ENCODE peak calls at places on chromosomes 12 and 14, in seven cellular contexts. O is aorta, S is PC-3, Y is suprapubic skin, N is prostate gland, V is Karpas-422, B is transverse colon. Q is an unnamed sample. For H3K4me1, the result is how much of the 10 kb centered on the place peaks cover.

GRCh38 chr14:49134940-49135339 is 451.2 kb downstream of the RPS29 start:
- DNase-seq in V (peak), N (no peak), B (no peak), S (peak), Y (no peak), O (no peak), Q (no peak)

GRCh38 chr14:93281937-93282336 is 50.9 kb downstream of the BTBD7 start:
- DNase-seq in V (no peak), N (no peak), S (no peak), O (no peak), B (no peak), Y (no peak), Q (no peak)

GRCh38 chr14:32022938-32023466 is 54.1 kb upstream of the ARHGAP5 start:
- DNase-seq in V (no peak), Y (no peak), N (peak), O (no peak), S (no peak), B (no peak), Q (no peak)

GRCh38 chr12:38711055-38711454 is 194.3 kb downstream of the CPNE8 start:
- DNase-seq in B (no peak), N (no peak), O (no peak), Y (no peak), S (no peak), V (no peak), Q (no peak)

GRCh38 chr14:57737598-57737997 is 128.3 kb downstream of the SLC35F4 start:
- DNase-seq in B (no peak), S (no peak), V (peak), O (no peak), Y (no peak), N (no peak), Q (no peak)

GRCh38 chr12:122944588-122944987 is 21.7 kb downstream of the ABCB9 start:
- DNase-seq in B (peak), O (no peak), S (peak), N (peak), Y (peak), V (no peak), Q (no peak)

GRCh38 chr12:105352049-105352448 is 21.6 kb downstream of the C12orf75 start:
- DNase-seq in Y (no peak), S (no peak), B (no peak), O (no peak), V (peak), N (no peak), Q (no peak)

GRCh38 chr12:115659422-115659821 is 618.1 kb downstream of the MED13L start:
- DNase-seq in S (no peak), B (no peak), Y (no peak), O (no peak), V (no peak), N (no peak), Q (no peak)

GRCh38 chr14:93543766-93544165 is 113.0 kb downstream of the UNC79 start:
- DNase-seq in N (no peak), S (peak), O (no peak), V (peak), B (no peak), Y (no peak), Q (no peak)

GRCh38 chr12:126617312-126617711 is 1552.1 kb downstream of the AACS start:
- DNase-seq in S (peak), B (no peak), Y (no peak), V (peak), O (no peak), N (no peak), Q (no peak)

GRCh38 chr14:101509730-101510371 is 51.4 kb upstream of the DIO3 start:
- DNase-seq in S (no peak), O (peak), Y (peak), V (no peak), B (no peak), N (no peak), Q (peak)

GRCh38 chr14:70036665-70037064 is 152.1 kb downstream of the SLC8A3 start:
- DNase-seq in N (no peak), S (no peak), B (no peak), V (no peak), O (no peak), Y (no peak), Q (no peak)

GRCh38 chr12:64221656-64222010 is 463 bp downstream of the KICS2 start:
- DNase-seq in B (peak), O (peak), S (peak), N (peak), Y (peak), V (peak), Q (peak)

GRCh38 chr12:67981236-67982164 is 7.7 kb upstream of the IFNG-AS1 start:
- DNase-seq in B (no peak), O (no peak), S (peak), N (no peak), Y (no peak), V (no peak), Q (no peak)

GRCh38 chr12:126144603-126145002 is 1079.4 kb downstream of the AACS start:
- DNase-seq in Y (no peak), V (no peak), N (no peak), O (no peak), S (no peak), B (no peak), Q (no peak)

GRCh38 chr14:42047421-42048045 is 440.9 kb downstream of the LRFN5 start:
- DNase-seq in V (no peak), N (no peak), Y (no peak), O (no peak), S (peak), B (no peak), Q (no peak)

DNA sequence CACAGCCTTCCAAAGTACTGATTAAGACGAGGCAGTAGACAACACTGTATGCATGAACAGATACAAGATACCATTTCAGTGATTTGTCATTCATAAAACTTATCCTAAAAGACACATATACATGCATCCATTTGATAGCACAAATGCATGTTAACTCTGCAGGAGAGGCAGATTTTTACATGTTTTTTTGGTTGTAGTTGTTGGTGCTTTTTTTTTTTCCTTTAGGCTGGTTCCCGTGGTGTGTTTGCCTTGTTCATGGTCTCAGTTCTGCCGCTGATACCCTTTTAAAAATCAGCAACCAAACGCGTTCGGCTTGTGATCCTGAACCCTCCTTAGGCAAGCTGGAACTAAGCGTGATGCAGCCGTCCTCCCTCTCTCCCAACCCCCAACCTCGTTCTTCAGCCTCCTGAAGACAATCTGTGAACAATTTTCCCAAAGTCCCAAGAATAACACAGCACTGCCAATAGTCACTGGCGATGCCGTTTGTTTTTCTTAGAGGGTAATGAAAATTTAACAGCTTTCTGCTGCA is 1.2 kb downstream of the PRICKLE1 start:
- DNase-seq in O (no peak), Y (no peak), V (no peak), N (no peak), B (no peak), S (peak), Q (peak)
- H3K4me3 ChIP-seq in O (peak), Y (peak), V (no peak), N (peak), B (peak), S (peak), Q (peak)

GRCh38 chr14:90521121-90521929 is 124.5 kb downstream of the CALM1 start:
- DNase-seq in Y (no peak), N (no peak), S (no peak), V (no peak), O (peak), B (no peak), Q (no peak)

GRCh38 chr14:90523544-90523943 is 126.7 kb downstream of the CALM1 start:
- DNase-seq in V (no peak), O (no peak), B (no peak), S (peak), Y (no peak), N (no peak), Q (no peak)

GRCh38 chr14:90521930-90522483 is 125.2 kb downstream of the CALM1 start:
- DNase-seq in Y (no peak), N (no peak), O (no peak), B (no peak), V (no peak), S (no peak), Q (peak)

GRCh38 chr14:90523961-90524875 is 127.4 kb downstream of the CALM1 start:
- DNase-seq in V (no peak), Y (no peak), S (no peak), O (no peak), B (no peak), N (no peak), Q (no peak)

DNA sequence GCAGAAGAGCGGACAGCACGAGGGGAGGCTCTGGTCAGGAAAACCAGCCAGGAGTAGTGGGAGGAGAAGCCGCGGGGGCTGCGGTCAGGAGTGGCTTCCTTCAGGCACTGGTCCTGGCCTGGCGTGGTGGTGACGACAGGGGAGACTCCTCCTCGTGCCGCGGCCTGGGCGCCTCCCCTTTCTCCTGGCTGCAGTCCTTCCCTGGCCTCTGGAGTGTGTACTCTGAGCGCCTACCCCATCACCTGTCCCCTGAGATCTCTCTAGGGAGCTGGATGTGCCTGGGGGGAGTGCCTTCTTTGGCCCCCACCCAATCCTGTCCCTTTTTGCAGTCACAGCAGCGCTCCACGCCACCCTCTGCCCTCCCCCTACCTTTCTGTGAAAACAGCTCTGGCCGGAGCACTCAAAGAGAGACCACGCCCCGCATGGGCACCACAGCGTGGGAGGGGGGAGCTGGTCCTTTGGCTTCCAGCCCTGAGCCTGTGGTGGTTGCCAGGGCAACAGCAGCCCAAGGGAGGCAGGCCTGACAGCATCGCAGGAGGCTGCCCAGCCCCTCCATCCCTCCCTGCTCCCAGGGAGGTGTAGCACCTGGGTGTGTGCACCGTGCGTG is 125.9 kb downstream of the CALM1 start:
- DNase-seq in N (peak), V (no peak), Y (no peak), B (peak), S (peak), O (peak), Q (peak)
- H3K4me1 ChIP-seq in N (under half), V (under half), Y (under half), B (under half), S (under half), O (under half), Q (under half)

GRCh38 chr14:24331731-24332093 is 3.2 kb downstream of the ADCY4 start:
- DNase-seq in S (no peak), N (no peak), B (no peak), V (no peak), O (no peak), Y (no peak), Q (no peak)
- H3K4me3 ChIP-seq in S (no peak), N (no peak), B (no peak), V (no peak), O (no peak), Y (no peak), Q (no peak)

DNA sequence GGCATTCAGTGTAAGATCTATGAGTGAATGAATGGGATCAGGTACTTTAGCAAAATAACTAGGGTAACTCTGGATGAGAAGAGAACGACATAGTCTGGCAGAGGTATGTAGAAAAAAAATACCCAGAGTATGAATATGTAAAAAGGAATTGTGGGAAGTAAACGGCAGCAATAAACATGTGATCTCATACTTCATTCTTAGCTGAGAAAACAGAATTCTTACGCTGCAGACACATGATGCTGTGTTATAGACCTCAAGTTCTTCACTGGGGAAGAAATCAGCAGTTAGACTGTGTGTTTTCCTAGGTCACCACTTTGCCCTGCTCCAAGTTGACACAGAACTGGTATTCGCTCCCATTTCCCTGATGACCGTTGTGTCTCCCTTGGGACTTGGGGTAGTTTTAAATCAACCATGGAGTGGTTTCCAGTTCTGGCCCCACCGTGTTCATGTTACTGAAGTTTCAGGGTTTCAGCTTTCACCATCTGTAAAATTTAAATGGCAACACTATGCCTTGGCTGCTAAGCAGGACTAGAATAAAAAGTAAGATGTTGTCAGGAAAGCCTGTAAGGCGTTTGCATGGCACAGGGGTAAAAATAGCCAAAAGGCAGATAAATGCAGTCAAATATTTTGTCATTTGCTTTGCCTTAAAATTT is 223.7 kb downstream of the PELI2 start:
- DNase-seq in N (no peak), S (no peak), V (no peak), Y (no peak), O (no peak), B (no peak), Q (no peak)
- H3K4me1 ChIP-seq in N (under half), S (under half), V (under half), Y (under half), O (under half), B (under half), Q (under half)

GRCh38 chr14:103110681-103111296 is 12.5 kb upstream of the TNFAIP2 start:
- DNase-seq in B (peak), O (no peak), Y (no peak), S (no peak), V (peak), N (peak), Q (no peak)

GRCh38 chr14:103107941-103108748 is 13.6 kb downstream of the EXOC3L4 start:
- DNase-seq in N (no peak), B (no peak), V (no peak), Y (no peak), O (no peak), S (no peak), Q (no peak)

GRCh38 chr14:103108749-103109207 is 14.3 kb downstream of the EXOC3L4 start:
- DNase-seq in B (peak), S (no peak), Y (no peak), O (no peak), N (no peak), V (no peak), Q (no peak)

GRCh38 chr14:103111297-103111981 is 11.8 kb upstream of the TNFAIP2 start:
- DNase-seq in Y (no peak), S (no peak), V (no peak), N (no peak), O (no peak), B (no peak), Q (no peak)

GRCh38 chr14:103109789-103110415 is 13.4 kb upstream of the TNFAIP2 start:
- DNase-seq in V (no peak), Y (no peak), N (no peak), B (peak), S (peak), O (no peak), Q (peak)
- H3K4me3 ChIP-seq in V (no peak), Y (no peak), N (no peak), B (no peak), S (peak), O (no peak), Q (no peak)

GRCh38 chr14:100126401-100126800 is 33.0 kb downstream of the DEGS2 start:
- DNase-seq in B (no peak), S (no peak), N (no peak), V (no peak), O (no peak), Y (no peak), Q (no peak)

GRCh38 chr14:100121643-100122480 is 37.6 kb downstream of the DEGS2 start:
- DNase-seq in B (no peak), N (no peak), S (no peak), V (no peak), O (no peak), Y (no peak), Q (no peak)

GRCh38 chr14:100122481-100123215 is 36.8 kb downstream of the DEGS2 start:
- DNase-seq in S (no peak), B (no peak), Y (no peak), V (peak), O (no peak), N (no peak), Q (no peak)

GRCh38 chr14:100123618-100124017 is 35.8 kb downstream of the DEGS2 start:
- DNase-seq in S (no peak), O (no peak), Y (no peak), N (no peak), B (no peak), V (no peak), Q (no peak)

DNA sequence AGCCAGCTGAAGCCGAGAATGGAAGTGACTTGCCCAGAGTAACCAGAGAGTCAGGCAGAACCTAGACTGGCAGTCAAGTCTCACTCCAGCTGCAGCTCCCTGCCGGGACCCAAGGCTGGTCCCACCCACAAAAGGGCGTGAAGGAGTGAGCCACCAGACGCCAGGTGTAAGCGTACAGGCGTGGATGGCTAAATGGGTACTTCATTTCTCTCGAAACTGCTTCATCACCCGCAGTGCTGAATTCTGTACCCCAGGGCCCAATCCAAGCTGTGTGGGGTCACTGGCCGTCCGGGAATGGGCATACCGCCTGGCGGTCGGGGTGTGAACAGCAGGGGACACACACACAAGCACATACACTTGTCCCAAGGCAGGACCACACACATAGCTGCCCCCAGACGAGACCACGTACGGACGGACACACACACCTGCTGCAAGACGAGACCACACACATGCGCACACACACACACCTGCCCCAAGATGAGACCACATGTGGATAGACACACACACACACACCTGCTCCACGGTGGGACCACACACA is 34.8 kb downstream of the DEGS2 start:
- DNase-seq in N (no peak), O (no peak), Y (no peak), V (no peak), B (no peak), S (no peak), Q (no peak)
- H3K4me1 ChIP-seq in N (under half), O (under half), Y (under half), V (under half), B (under half), S (under half), Q (under half)

DNA sequence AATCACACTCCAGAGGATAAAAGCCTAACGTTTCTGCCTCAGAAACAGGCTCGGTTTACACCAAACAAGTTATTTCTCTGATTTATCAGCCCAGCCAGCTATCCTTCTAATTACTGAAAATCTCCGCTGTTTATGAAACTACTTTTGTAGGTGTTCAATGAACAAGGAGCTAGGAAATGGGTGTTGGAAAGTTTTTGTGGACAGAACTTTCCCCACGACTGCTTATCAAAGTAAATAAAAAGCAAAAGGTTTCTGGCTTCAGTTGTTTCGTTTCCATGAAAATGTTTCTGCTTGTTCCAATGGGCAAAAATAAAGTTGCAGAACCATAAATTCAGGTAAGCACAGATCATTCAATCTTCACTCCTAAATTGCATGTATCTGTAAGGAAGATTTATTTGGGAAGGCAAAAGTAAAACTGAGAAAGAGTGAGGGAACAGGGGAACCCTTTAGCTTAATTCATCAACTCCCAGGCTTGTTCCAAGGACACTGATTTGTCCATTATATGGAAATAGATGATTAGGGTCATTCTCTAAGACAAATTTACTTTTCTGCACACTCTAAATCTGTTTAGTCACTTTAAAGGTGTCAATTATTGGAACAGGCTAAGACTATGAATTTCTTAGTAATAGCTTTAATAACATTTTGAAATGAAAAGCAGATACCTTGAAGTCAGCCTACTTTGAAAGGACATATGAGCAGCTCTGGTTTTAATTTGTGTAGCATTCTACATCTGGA is 175.9 kb upstream of the CDKN3 start:
- DNase-seq in Y (no peak), N (no peak), O (no peak), B (no peak), S (no peak), V (no peak), Q (no peak)
- H3K4me3 ChIP-seq in Y (peak), N (no peak), O (no peak), B (no peak), S (no peak), V (no peak), Q (peak)